ENCODE peak calls at places on chromosome 20, in five cellular contexts. Y is stimulated activated CD8-positive, alpha-beta memory T cell treated with anti-CD3 and anti-CD28 coated beads, Interleukin-4, amount 100 ng/mL, for 24 hours; G is posterior cingulate gyrus; W is Right ventricle myocardium superior; F is fibroblast of mammary gland. K is an unnamed sample.

GRCh38 chr20:433300-433975 is 25.3 kb downstream of the RBCK1 start:
- DNase-seq in G (no peak), Y (peak), W (no peak), F (peak), K (no peak)

GRCh38 chr20:57022306-57022705 is 244.1 kb downstream of the BMP7 start:
- DNase-seq in G (no peak), F (no peak), W (no peak), Y (no peak), K (no peak)

GRCh38 chr20:54090230-54091119 is 20.1 kb upstream of the BCAS1 start:
- DNase-seq in F (no peak), W (no peak), G (no peak), Y (no peak), K (no peak)

GRCh38 chr20:45910670-45911485 is 1.1 kb downstream of the PLTP start:
- DNase-seq in Y (peak), F (peak), G (peak), W (peak), K (peak)

GRCh38 chr20:50129662-50130345 is 16.9 kb upstream of the UBE2V1 start:
- DNase-seq in Y (no peak), W (no peak), G (no peak), F (no peak), K (no peak)

GRCh38 chr20:53080969-53081871 is 109.1 kb downstream of the TSHZ2 start:
- DNase-seq in Y (no peak), W (no peak), F (peak), G (no peak), K (no peak)

GRCh38 chr20:57570145-57570850 is 9.4 kb downstream of the PCK1 start:
- DNase-seq in Y (no peak), W (no peak), F (no peak), G (no peak), K (no peak)

GRCh38 chr20:37630161-37630560 is 63.7 kb upstream of the CTNNBL1 start:
- DNase-seq in F (no peak), G (no peak), Y (no peak), W (no peak), K (no peak)

GRCh38 chr20:32649697-32650471 is 23.9 kb downstream of the C20orf203 start:
- DNase-seq in F (no peak), W (no peak), Y (no peak), G (no peak), K (no peak)

GRCh38 chr20:32152421-32153155 is 43.1 kb downstream of the TM9SF4 start:
- DNase-seq in F (no peak), Y (no peak), W (no peak), G (no peak), K (no peak)

GRCh38 chr20:14700641-14700965 is 363.2 kb upstream of the FLRT3 start:
- DNase-seq in F (peak), G (no peak), W (no peak), Y (no peak), K (no peak)

GRCh38 chr20:37179671-37180524 is 550 bp upstream of the MROH8 start:
- DNase-seq in F (peak), W (no peak), Y (no peak), G (no peak), K (no peak)

GRCh38 chr20:12847862-12848261 is 160.9 kb upstream of the SPTLC3 start:
- DNase-seq in W (no peak), F (peak), G (no peak), Y (no peak), K (no peak)

GRCh38 chr20:57672164-57672563 is 37.7 kb downstream of the PMEPA1 start:
- DNase-seq in W (peak), F (peak), Y (no peak), G (no peak), K (peak)

GRCh38 chr20:50913976-50914375 is 17.3 kb downstream of the ADNP start:
- DNase-seq in F (peak), W (no peak), G (no peak), Y (no peak), K (no peak)

GRCh38 chr20:62356143-62356947 is 10.8 kb downstream of the LAMA5 start:
- DNase-seq in Y (no peak), F (no peak), W (peak), G (no peak), K (no peak)

GRCh38 chr20:44019638-44020335 is 105.1 kb downstream of the TOX2 start:
- DNase-seq in G (no peak), Y (no peak), F (peak), W (no peak), K (no peak)

K was measured in head of caudate nucleus.